ENCODE peak calls at places on chromosomes 2 and 18, in seven cellular contexts. One of them, this sample, is unnamed.

GRCh38 chr2:188869560-188869959 is 104.6 kb upstream of the COL3A1 start:
- DNase-seq in HCT116: no peak
- DNase-seq in GM12878: no peak
- DNase-seq in HepG2: no peak
- DNase-seq in K562: no peak
- DNase-seq in SK-N-SH: no peak
- DNase-seq in H1: no peak
- DNase-seq in this sample: no peak

GRCh38 chr2:122864728-122865127 is 1109.3 kb downstream of the TSN start:
- DNase-seq in HCT116: no peak
- DNase-seq in GM12878: no peak
- DNase-seq in HepG2: no peak
- DNase-seq in K562: no peak
- DNase-seq in SK-N-SH: no peak
- DNase-seq in H1: no peak
- DNase-seq in this sample: no peak

GRCh38 chr2:150473767-150474166 is 13.7 kb downstream of the RND3 start:
- DNase-seq in HCT116: no peak
- DNase-seq in GM12878: no peak
- DNase-seq in HepG2: no peak
- DNase-seq in K562: no peak
- DNase-seq in SK-N-SH: no peak
- DNase-seq in H1: no peak
- DNase-seq in this sample: no peak

GRCh38 chr2:197092431-197092830 is 165.9 kb upstream of the PGAP1 start:
- DNase-seq in HCT116: no peak
- DNase-seq in GM12878: no peak
- DNase-seq in HepG2: no peak
- DNase-seq in K562: no peak
- DNase-seq in SK-N-SH: peak
- DNase-seq in H1: no peak
- DNase-seq in this sample: no peak

GRCh38 chr2:29367986-29368677 is 252.9 kb downstream of the CLIP4 start:
- DNase-seq in HCT116: no peak
- DNase-seq in GM12878: no peak
- DNase-seq in HepG2: no peak
- DNase-seq in K562: no peak
- DNase-seq in SK-N-SH: no peak
- DNase-seq in H1: no peak
- DNase-seq in this sample: no peak

GRCh38 chr2:40737180-40737579 is 285.3 kb upstream of the SLC8A1 start:
- DNase-seq in HCT116: no peak
- DNase-seq in GM12878: no peak
- DNase-seq in HepG2: no peak
- DNase-seq in K562: no peak
- DNase-seq in SK-N-SH: no peak
- DNase-seq in H1: no peak
- DNase-seq in this sample: no peak

GRCh38 chr2:64453710-64454315 is at the start of gene LGALSL:
- DNase-seq in HCT116: peak
- DNase-seq in GM12878: no peak
- DNase-seq in HepG2: peak
- DNase-seq in K562: peak
- DNase-seq in SK-N-SH: peak
- DNase-seq in H1: no peak
- DNase-seq in this sample: peak

GRCh38 chr18:50582500-50582899 is 22.6 kb downstream of the MAPK4 start:
- DNase-seq in HCT116: no peak
- DNase-seq in GM12878: no peak
- DNase-seq in HepG2: no peak
- DNase-seq in K562: no peak
- DNase-seq in SK-N-SH: no peak
- DNase-seq in H1: no peak
- DNase-seq in this sample: no peak

GRCh38 chr2:127153691-127154158 is 46.8 kb upstream of the BIN1 start:
- DNase-seq in HCT116: no peak
- DNase-seq in GM12878: no peak
- DNase-seq in HepG2: no peak
- DNase-seq in K562: no peak
- DNase-seq in SK-N-SH: no peak
- DNase-seq in H1: no peak
- DNase-seq in this sample: no peak

GRCh38 chr18:3153107-3153704 is 66.6 kb downstream of the MYOM1 start:
- DNase-seq in HCT116: no peak
- DNase-seq in GM12878: peak
- DNase-seq in HepG2: peak
- DNase-seq in K562: no peak
- DNase-seq in SK-N-SH: no peak
- DNase-seq in H1: no peak
- DNase-seq in this sample: no peak

DNA sequence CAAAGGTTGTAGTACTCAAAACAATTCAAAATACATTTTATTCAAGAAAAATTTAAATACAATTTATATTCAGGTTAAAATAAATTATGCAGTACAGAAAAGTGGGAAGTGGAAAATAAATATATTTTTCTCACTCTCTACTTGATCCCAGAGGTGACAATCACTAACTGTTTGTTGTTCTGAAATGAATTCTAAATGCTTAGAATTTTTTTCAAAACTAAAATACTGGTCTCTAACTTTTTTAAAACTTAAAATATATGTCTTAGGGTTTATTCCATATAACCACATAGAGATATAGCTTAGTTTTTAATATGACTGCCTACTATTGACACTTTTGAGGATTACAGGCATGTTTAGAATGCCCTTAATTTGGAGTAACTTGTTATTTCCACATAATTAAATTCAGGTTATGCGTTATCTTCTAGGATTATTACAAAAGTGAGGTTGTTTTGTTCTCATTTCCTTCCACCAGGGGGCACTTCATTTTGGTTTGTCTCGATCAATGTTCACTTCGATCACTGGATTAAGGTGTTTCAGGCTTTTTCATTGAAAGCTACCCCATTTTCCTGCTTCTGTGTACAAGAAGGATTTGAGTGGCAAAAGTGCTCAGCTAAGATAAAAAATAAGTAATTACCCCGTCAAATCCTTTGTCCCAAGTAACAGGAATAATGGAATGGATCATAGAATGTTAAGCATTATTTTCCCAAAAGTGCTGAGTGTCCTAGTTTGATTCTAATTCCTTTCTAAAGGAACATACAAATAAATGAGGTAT is 27.1 kb upstream of the TFPI start:
- DNase-seq in HCT116: peak
- DNase-seq in GM12878: no peak
- DNase-seq in HepG2: peak
- DNase-seq in K562: peak
- DNase-seq in SK-N-SH: peak
- DNase-seq in H1: no peak
- DNase-seq in this sample: peak
- TF ChIP-seq YY1 in HCT116: no peak
- TF ChIP-seq YY1 in GM12878: no peak
- TF ChIP-seq YY1 in HepG2: no peak
- TF ChIP-seq YY1 in K562: no peak
- TF ChIP-seq YY1 in SK-N-SH: no peak
- TF ChIP-seq YY1 in H1: no peak
- TF ChIP-seq YY1 in this sample: no peak

GRCh38 chr2:70627499-70627898 is 73.9 kb upstream of the TGFA start:
- DNase-seq in HCT116: no peak
- DNase-seq in GM12878: no peak
- DNase-seq in HepG2: peak
- DNase-seq in K562: peak
- DNase-seq in SK-N-SH: no peak
- DNase-seq in H1: no peak
- DNase-seq in this sample: no peak

GRCh38 chr2:70630761-70631160 is 77.1 kb upstream of the TGFA start:
- DNase-seq in HCT116: no peak
- DNase-seq in GM12878: no peak
- DNase-seq in HepG2: no peak
- DNase-seq in K562: no peak
- DNase-seq in SK-N-SH: no peak
- DNase-seq in H1: no peak
- DNase-seq in this sample: no peak

GRCh38 chr2:70632388-70632787 is 78.8 kb upstream of the TGFA start:
- DNase-seq in HCT116: no peak
- DNase-seq in GM12878: no peak
- DNase-seq in HepG2: no peak
- DNase-seq in K562: no peak
- DNase-seq in SK-N-SH: no peak
- DNase-seq in H1: no peak
- DNase-seq in this sample: no peak

GRCh38 chr2:70626254-70626990 is 72.8 kb upstream of the TGFA start:
- DNase-seq in HCT116: no peak
- DNase-seq in GM12878: no peak
- DNase-seq in HepG2: no peak
- DNase-seq in K562: no peak
- DNase-seq in SK-N-SH: no peak
- DNase-seq in H1: no peak
- DNase-seq in this sample: peak
- TF ChIP-seq YY1 in HCT116: no peak
- TF ChIP-seq YY1 in GM12878: no peak
- TF ChIP-seq YY1 in HepG2: no peak
- TF ChIP-seq YY1 in K562: no peak
- TF ChIP-seq YY1 in SK-N-SH: no peak
- TF ChIP-seq YY1 in H1: no peak
- TF ChIP-seq YY1 in this sample: no peak

GRCh38 chr2:72915907-72916742 is 1.2 kb upstream of the EMX1 start:
- DNase-seq in HCT116: no peak
- DNase-seq in GM12878: no peak
- DNase-seq in HepG2: peak
- DNase-seq in K562: peak
- DNase-seq in SK-N-SH: peak
- DNase-seq in H1: no peak
- DNase-seq in this sample: no peak
- TF ChIP-seq YY1 in HCT116: no peak
- TF ChIP-seq YY1 in GM12878: peak
- TF ChIP-seq YY1 in HepG2: peak
- TF ChIP-seq YY1 in K562: no peak
- TF ChIP-seq YY1 in SK-N-SH: no peak
- TF ChIP-seq YY1 in H1: no peak
- TF ChIP-seq YY1 in this sample: no peak

GRCh38 chr18:32237024-32237423 is 47.2 kb downstream of the MEP1B start:
- DNase-seq in HCT116: no peak
- DNase-seq in GM12878: no peak
- DNase-seq in HepG2: no peak
- DNase-seq in K562: no peak
- DNase-seq in SK-N-SH: no peak
- DNase-seq in H1: no peak
- DNase-seq in this sample: no peak

GRCh38 chr18:32243358-32243757 is 53.5 kb downstream of the MEP1B start:
- DNase-seq in HCT116: no peak
- DNase-seq in GM12878: no peak
- DNase-seq in HepG2: no peak
- DNase-seq in K562: no peak
- DNase-seq in SK-N-SH: no peak
- DNase-seq in H1: no peak
- DNase-seq in this sample: no peak

GRCh38 chr18:32242395-32242794 is 52.6 kb downstream of the MEP1B start:
- DNase-seq in HCT116: no peak
- DNase-seq in GM12878: no peak
- DNase-seq in HepG2: no peak
- DNase-seq in K562: no peak
- DNase-seq in SK-N-SH: no peak
- DNase-seq in H1: no peak
- DNase-seq in this sample: no peak

DNA sequence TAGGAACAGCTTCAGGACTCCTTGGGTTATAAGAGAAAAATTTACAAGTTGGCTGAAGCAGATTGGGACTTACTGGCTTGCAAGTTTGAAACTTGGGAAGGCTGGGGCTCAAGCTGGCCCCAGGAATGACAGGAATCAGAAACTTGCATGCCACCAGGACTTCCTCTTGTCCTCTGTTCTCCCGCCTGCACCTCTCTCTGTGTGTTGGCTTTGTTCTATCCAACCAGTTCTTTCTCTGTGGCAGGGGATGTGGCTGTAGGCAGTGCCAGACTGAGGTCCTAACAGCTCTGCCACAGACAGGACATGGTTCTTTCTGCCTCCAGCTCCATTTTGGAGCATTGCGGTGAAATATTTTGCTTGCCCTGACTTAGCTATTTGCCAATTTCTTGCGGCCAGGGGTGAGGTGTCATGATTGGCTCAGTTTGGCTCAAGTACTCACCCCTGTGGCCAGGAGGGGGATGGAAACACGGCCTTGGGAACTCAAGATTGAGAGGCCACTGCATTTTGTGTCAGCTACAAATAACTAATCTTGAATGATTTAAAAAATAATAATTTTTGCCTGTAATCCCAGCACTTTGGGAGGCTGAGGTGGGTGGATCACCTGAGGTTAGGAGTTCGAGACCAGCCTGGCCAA is 48.9 kb downstream of the MEP1B start:
- DNase-seq in HCT116: no peak
- DNase-seq in GM12878: no peak
- DNase-seq in HepG2: no peak
- DNase-seq in K562: no peak
- DNase-seq in SK-N-SH: no peak
- DNase-seq in H1: no peak
- DNase-seq in this sample: no peak
- TF ChIP-seq YY1 in HCT116: no peak
- TF ChIP-seq YY1 in GM12878: no peak
- TF ChIP-seq YY1 in HepG2: no peak
- TF ChIP-seq YY1 in K562: no peak
- TF ChIP-seq YY1 in SK-N-SH: no peak
- TF ChIP-seq YY1 in H1: no peak
- TF ChIP-seq YY1 in this sample: no peak

GRCh38 chr2:179861027-179861776 is at the start of gene ZNF385B:
- DNase-seq in HCT116: no peak
- DNase-seq in GM12878: no peak
- DNase-seq in HepG2: no peak
- DNase-seq in K562: no peak
- DNase-seq in SK-N-SH: peak
- DNase-seq in H1: peak
- DNase-seq in this sample: no peak

GRCh38 chr2:179861777-179862117 is 335 bp upstream of the ZNF385B start:
- DNase-seq in HCT116: no peak
- DNase-seq in GM12878: no peak
- DNase-seq in HepG2: no peak
- DNase-seq in K562: no peak
- DNase-seq in SK-N-SH: no peak
- DNase-seq in H1: no peak
- DNase-seq in this sample: no peak

GRCh38 chr2:179862898-179863458 is 1.6 kb upstream of the ZNF385B start:
- DNase-seq in HCT116: no peak
- DNase-seq in GM12878: no peak
- DNase-seq in HepG2: no peak
- DNase-seq in K562: no peak
- DNase-seq in SK-N-SH: no peak
- DNase-seq in H1: no peak
- DNase-seq in this sample: no peak

GRCh38 chr2:179859523-179859922 is 1.9 kb downstream of the ZNF385B start:
- DNase-seq in HCT116: no peak
- DNase-seq in GM12878: no peak
- DNase-seq in HepG2: no peak
- DNase-seq in K562: no peak
- DNase-seq in SK-N-SH: no peak
- DNase-seq in H1: no peak
- DNase-seq in this sample: no peak

GRCh38 chr2:179860255-179861026 is 971 bp downstream of the ZNF385B start:
- DNase-seq in HCT116: no peak
- DNase-seq in GM12878: no peak
- DNase-seq in HepG2: no peak
- DNase-seq in K562: no peak
- DNase-seq in SK-N-SH: peak
- DNase-seq in H1: no peak
- DNase-seq in this sample: no peak
- TF ChIP-seq YY1 in HCT116: no peak
- TF ChIP-seq YY1 in GM12878: no peak
- TF ChIP-seq YY1 in HepG2: no peak
- TF ChIP-seq YY1 in K562: no peak
- TF ChIP-seq YY1 in SK-N-SH: no peak
- TF ChIP-seq YY1 in H1: peak
- TF ChIP-seq YY1 in this sample: no peak